ENCODE peak calls at places on chromosomes 2 and 18, in seven cellular contexts. P, A, N, M, R, F and B are unnamed samples.
A peak's percentile ranks its signal among the peaks of the same experiment; 100 is the strongest.

GRCh38 chr2:71313016-71313766 is 18.4 kb upstream of the ZNF638 start:
- DNase-seq in M (no peak), N (no peak), F (no peak), A (no peak), P (no peak), R (no peak), B (no peak)

GRCh38 chr2:120348134-120349103 is 2.5 kb downstream of the INHBB start:
- DNase-seq in F (no peak), P (no peak), M (no peak), A (no peak), N (no peak), R (no peak), B (no peak)

GRCh38 chr2:179237209-179237946 is 27.3 kb downstream of the SESTD1 start:
- DNase-seq in F (no peak), R (no peak), N (no peak), M (no peak), A (no peak), P (no peak), B (no peak)

GRCh38 chr18:8260319-8260718 is 348.9 kb upstream of the RAB12 start:
- DNase-seq in F (no peak), A (no peak), M (no peak), R (no peak), N (no peak), P (no peak), B (no peak)

GRCh38 chr2:67625671-67626070 is 228.5 kb downstream of the ETAA1 start:
- DNase-seq in N (no peak), M (no peak), F (no peak), A (no peak), R (no peak), P (no peak), B (no peak)

GRCh38 chr18:13452448-13452811 is 233.9 kb downstream of the LDLRAD4 start:
- DNase-seq in A (no peak), M (no peak), R (peak; percentile 39), N (no peak), P (peak; percentile 28), F (no peak), B (no peak)

GRCh38 chr2:107235491-107236254 is 349.7 kb upstream of the ST6GAL2 start:
- DNase-seq in R (no peak), F (no peak), A (no peak), P (no peak), M (no peak), N (no peak), B (no peak)

GRCh38 chr2:46942143-46942526 is 26.5 kb upstream of the MCFD2 start:
- DNase-seq in R (no peak), N (peak; percentile 44), M (no peak), P (no peak), A (peak; percentile 73), F (peak; percentile 38), B (peak; percentile 69)

GRCh38 chr18:8962192-8962772 is 140.2 kb upstream of the NDUFV2 start:
- DNase-seq in N (no peak), P (no peak), A (no peak), R (no peak), M (no peak), F (no peak), B (no peak)

GRCh38 chr2:74441690-74442482 is at the start of gene RTKN:
- DNase-seq in F (peak; percentile 35), A (peak; percentile 71), M (peak; percentile 42), P (no peak), N (peak; percentile 40), R (no peak), B (peak; percentile 53)

GRCh38 chr2:214019229-214019972 is 391.5 kb upstream of the VWC2L start:
- DNase-seq in A (no peak), N (no peak), F (peak; percentile 48), M (no peak), R (no peak), P (peak; percentile 86), B (no peak)

GRCh38 chr2:181466661-181467576 is 9.7 kb downstream of the ITGA4 start:
- DNase-seq in R (peak; percentile 60), N (peak; percentile 50), P (no peak), A (peak; percentile 8), M (peak; percentile 68), F (peak; percentile 17), B (peak; percentile 70)

GRCh38 chr2:207394812-207395534 is 134.8 kb upstream of the CREB1 start:
- DNase-seq in A (no peak), M (no peak), N (no peak), R (peak; percentile 60), F (no peak), P (peak; percentile 98), B (no peak)

GRCh38 chr2:188307850-188308283 is 16.2 kb downstream of the GULP1 start:
- DNase-seq in F (no peak), N (no peak), P (no peak), M (no peak), R (peak; percentile 22), A (no peak), B (no peak)

GRCh38 chr2:205563646-205564045 is 118.7 kb upstream of the NRP2 start:
- DNase-seq in A (no peak), R (peak; percentile 44), M (peak; percentile 14), N (no peak), P (no peak), F (no peak), B (no peak)

GRCh38 chr2:11833601-11834000 is 87.2 kb downstream of the LPIN1 start:
- DNase-seq in F (no peak), P (peak; percentile 63), N (no peak), R (peak; percentile 47), A (no peak), M (no peak), B (no peak)

GRCh38 chr2:144154205-144154604 is 365.7 kb downstream of the ZEB2 start:
- DNase-seq in M (no peak), F (no peak), P (no peak), A (no peak), N (no peak), R (no peak), B (no peak)

GRCh38 chr2:144159264-144159663 is 360.7 kb downstream of the ZEB2 start:
- DNase-seq in M (no peak), N (no peak), A (no peak), R (no peak), P (no peak), F (no peak), B (no peak)

GRCh38 chr2:144152817-144153271 is 367.1 kb downstream of the ZEB2 start:
- DNase-seq in F (no peak), A (no peak), N (no peak), M (no peak), R (peak; percentile 81), P (peak; percentile 19), B (no peak)

GRCh38 chr2:144161061-144161460 is 358.9 kb downstream of the ZEB2 start:
- DNase-seq in P (no peak), F (no peak), A (no peak), M (no peak), R (no peak), N (no peak), B (no peak)

DNA sequence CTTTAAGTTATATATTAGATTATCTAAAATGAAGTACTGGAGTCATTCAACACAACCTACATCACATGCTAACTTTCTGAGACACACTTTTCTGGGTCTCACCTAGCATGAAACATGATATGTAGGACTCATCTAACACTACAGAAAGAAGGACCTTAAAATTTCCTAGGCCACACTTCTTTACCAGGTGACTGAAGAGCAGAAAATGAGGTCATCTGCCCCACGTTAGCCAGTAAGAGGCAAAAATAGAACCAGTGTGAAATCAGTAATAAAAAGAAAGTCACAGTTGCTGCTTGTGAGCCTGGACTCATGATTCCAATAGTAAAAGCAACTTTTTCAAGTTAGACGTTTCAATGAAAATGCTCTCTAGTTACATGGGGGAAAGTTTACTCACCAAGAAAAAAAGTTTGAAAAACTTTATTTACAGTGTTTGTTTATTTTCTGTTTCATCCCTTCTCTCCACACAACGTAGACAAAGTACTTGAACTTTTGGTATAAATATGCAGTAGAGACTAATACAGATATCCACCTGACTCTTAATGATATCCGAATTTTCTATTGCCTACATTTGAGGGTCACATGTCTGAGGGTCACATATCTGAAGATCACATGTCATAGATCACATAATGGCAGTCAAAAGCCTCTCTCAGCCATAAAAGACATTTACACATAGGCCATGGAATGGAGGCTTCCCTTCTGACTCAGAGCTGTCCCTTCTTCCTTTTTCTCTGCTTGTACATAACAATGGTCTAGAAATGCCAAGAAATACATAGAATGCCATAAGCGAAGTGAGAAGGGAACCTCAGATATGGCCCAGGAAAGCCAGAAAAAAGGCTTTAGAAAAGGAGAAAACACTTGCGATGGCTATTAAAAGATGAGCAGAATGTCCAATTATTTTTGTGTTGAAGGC is 362.9 kb downstream of the ZEB2 start:
- DNase-seq in A (peak; percentile 9), R (no peak), N (no peak), F (no peak), P (no peak), M (no peak), B (no peak)
- TF ChIP-seq CTCF in A (no peak), R (no peak), N (no peak), F (no peak), P (no peak), M (no peak), B (no peak)

DNA sequence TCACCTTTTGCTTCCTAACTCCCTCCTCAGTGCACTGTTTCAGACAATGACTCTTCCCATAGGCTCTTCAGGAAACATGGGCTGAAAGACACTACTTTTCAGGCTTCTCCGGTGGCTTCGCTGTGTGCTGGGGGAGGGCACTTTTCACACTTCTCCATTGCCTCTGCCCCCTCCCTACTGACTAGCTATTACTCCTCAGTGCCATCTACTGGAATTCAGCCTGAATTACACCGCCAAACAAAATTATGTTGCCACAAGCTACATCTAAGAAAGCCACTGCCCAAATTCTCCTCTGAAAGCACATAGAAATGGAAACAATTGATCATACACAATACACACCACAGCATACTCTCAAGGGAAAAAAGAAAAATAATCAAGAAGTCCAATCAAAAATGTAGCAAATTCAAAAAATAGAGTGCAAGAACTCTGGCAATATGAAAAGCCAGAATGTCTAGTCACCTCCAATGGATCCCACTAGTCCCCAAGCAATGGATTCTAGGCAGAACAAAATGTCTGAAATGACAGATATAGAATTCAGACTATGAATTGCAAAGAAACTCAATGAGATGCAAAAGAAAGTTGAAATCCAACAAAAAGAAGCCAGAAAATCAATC is 1139.4 kb upstream of the GYPC start:
- DNase-seq in F (no peak), A (peak; percentile 27), N (no peak), R (peak; percentile 18), M (peak; percentile 22), P (no peak), B (no peak)
- TF ChIP-seq CTCF in F (no peak), A (peak; percentile 71), N (no peak), R (peak; percentile 62), M (peak; percentile 78), P (no peak), B (no peak)

DNA sequence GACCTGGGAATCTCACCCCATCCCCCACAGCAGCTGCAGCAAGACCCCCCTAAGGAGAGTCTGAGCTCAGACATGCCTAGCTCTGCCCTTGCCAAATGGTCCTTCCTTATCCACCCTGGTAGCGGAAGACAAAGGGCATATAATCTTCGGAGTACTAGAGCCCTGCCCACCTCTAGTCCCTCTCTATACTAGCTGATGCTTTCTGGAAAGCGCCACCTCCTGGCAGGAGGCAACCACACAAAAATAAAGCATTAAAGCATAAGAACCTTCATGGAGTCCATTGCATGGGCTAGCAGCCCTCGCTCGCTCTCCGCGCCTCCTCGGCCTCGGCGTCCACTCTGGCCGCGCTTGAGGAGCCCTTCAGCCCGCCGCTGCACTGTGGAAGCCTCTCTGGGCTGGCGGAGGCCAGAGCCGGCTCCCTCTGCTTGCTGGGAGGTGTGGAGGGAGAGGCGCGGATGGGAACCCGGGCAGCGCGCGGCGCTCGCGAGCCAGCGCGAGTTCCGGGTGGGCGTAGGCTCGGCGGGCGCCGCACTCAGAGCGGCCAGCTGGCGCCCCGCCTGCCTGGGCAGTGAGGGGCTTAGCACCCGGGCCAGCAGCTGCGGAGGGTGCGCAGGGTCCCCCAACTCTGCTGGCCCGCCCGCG is 941.2 kb downstream of the SUCLG1 start:
- DNase-seq in R (no peak), P (no peak), M (no peak), N (no peak), A (no peak), F (no peak), B (no peak)
- TF ChIP-seq CTCF in R (no peak), P (no peak), M (no peak), N (no peak), A (no peak), F (no peak), B (no peak)

GRCh38 chr2:234695981-234696380 is 199.1 kb upstream of the ARL4C start:
- DNase-seq in P (no peak), A (no peak), F (no peak), N (no peak), R (no peak), M (no peak), B (no peak)
- TF ChIP-seq CTCF in P (no peak), A (no peak), F (no peak), N (no peak), R (no peak), M (no peak), B (no peak)